ENCODE peak calls at places on chromosomes 2 and 18, in five cellular contexts. A is GM23248, E is spleen, I is tibial nerve, J is heart left ventricle. P is an unnamed sample. For H3K4me1, the result is how much of the 10 kb centered on the place peaks cover.

GRCh38 chr2:234500394-234501006 is 3.6 kb upstream of the ARL4C start:
- DNase-seq in E (peak), J (peak), I (no peak), A (peak), P (peak)

GRCh38 chr18:35479911-35480586 is 17.7 kb downstream of the INO80C start:
- DNase-seq in E (no peak), A (no peak), J (no peak), I (no peak), P (no peak)

GRCh38 chr2:218743072-218743471 is 32.4 kb downstream of the TTLL4 start:
- DNase-seq in E (no peak), I (no peak), J (no peak), A (no peak), P (no peak)

GRCh38 chr18:56307354-56307753 is 331.0 kb downstream of the TXNL1 start:
- DNase-seq in E (no peak), J (no peak), I (no peak), A (no peak), P (no peak)

GRCh38 chr2:217799553-217800432 is 203.0 kb downstream of the TNS1 start:
- DNase-seq in J (no peak), A (no peak), I (no peak), E (no peak), P (peak)

GRCh38 chr2:161414385-161415040 is 1.6 kb upstream of the TBR1 start:
- DNase-seq in J (no peak), A (peak), I (no peak), E (peak), P (no peak)

GRCh38 chr2:191251014-191251413 is 5.8 kb downstream of the MYO1B start:
- DNase-seq in J (no peak), E (no peak), A (no peak), I (no peak), P (no peak)

GRCh38 chr2:205733648-205734047 is 51.3 kb downstream of the NRP2 start:
- DNase-seq in E (no peak), A (no peak), J (no peak), I (no peak), P (no peak)

GRCh38 chr2:45843136-45843535 is 191.7 kb downstream of the PRKCE start:
- DNase-seq in I (no peak), A (no peak), E (peak), J (no peak), P (no peak)

DNA sequence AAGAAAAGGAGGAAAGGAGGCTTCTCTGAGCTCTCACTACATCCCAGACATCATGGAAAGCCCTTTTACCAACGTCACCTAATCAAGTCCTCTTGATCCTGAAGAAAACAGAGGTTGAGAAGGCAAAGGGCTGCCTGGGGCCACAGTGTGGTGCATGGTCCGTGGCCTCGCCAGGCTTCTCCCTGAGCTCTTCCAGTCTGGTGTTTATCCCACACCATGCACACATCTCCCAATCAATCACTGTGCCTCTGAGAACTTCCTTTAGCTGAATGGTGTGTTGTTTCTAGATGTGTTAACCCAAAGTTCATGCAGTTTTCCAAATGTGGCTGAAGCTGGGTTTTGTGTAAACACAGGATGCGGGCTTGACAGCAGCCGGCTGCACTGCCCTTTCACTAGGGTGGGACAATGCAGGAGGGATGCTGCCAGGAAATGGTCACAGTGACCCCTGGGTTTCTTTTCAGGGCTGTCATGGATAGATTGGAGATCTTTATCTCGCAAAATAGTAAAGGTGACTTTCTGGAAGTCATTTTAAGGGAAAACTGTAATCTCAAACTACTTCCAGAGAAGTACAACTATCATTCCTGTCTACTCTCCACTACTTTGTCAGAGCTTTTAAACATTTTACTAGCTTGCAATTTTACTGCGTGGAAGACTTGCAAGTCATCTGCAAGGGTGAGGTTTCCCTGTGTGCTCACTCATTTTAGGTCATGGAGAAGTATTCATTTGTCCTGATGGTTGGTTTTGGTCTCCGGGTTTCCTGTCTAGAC is 54.6 kb downstream of the IL1R2 start:
- DNase-seq in E (no peak), I (no peak), A (no peak), J (no peak), P (no peak)
- H3K4me1 ChIP-seq in E (under half), I (under half), A (under half), J (under half), P (under half)

GRCh38 chr2:60364441-60364840 is 189.0 kb downstream of the BCL11A start:
- DNase-seq in J (no peak), I (no peak), E (no peak), A (no peak), P (no peak)
- H3K4me1 ChIP-seq in J (under half), I (under half), E (under half), A (under half), P (under half)

GRCh38 chr18:49170145-49170544 is 219.4 kb upstream of the SMAD7 start:
- DNase-seq in J (no peak), I (no peak), E (no peak), A (no peak), P (no peak)
- H3K4me1 ChIP-seq in J (under half), I (under half), E (under half), A (under half), P (under half)

DNA sequence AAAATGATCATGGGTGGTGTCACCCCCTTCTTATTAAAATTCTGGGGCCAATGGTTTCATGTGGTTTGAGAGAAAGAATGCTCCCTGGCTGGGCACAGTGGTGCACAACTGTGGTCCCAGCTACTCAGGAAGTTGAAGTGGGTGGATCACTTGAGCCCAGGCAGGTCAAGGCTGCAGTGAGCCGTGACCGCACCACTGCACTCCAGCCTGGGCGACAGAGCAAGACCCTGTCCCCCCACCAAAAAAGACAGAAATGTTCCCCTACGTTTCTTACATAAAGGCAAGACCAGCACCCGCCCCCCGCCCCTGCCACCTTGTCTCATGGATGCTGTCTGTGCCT is 53.0 kb upstream of the ID2 start:
- DNase-seq in J (no peak), I (no peak), A (no peak), E (no peak), P (no peak)
- H3K4me1 ChIP-seq in J (under half), I (under half), A (under half), E (under half), P (under half)

DNA sequence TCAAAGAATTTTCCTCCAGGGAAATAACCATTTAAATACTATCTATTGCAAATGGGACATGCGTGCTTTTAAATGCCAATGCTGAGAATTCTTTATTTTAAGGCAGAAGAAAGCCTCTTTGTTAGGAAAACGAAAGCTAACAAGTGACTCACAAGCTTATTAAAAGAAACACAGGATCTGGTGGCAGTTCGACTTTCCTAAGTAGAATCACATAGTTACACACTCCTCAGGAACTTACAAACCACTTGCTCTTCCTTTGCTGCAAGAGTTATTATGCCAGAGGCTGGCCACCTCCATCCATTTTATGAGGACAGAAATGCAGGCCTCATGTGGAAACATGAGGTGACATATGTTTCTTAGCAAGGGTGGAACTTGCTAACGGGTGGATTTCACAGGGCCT is 152.5 kb upstream of the TTC39C start:
- DNase-seq in E (no peak), A (peak), I (no peak), J (no peak), P (no peak)
- H3K4me1 ChIP-seq in E (under half), A (under half), I (under half), J (under half), P (under half)

GRCh38 chr2:127897531-127898187 is 11.9 kb upstream of the AMMECR1L start:
- DNase-seq in E (no peak), J (no peak), A (no peak), I (no peak), P (no peak)

GRCh38 chr2:127888772-127889171 is 3.0 kb upstream of the AMMECR1L start:
- DNase-seq in E (no peak), A (no peak), J (no peak), I (no peak), P (no peak)

GRCh38 chr2:127893494-127893893 is 7.7 kb upstream of the AMMECR1L start:
- DNase-seq in A (no peak), J (no peak), E (peak), I (no peak), P (no peak)

GRCh38 chr2:127891806-127892205 is 6.0 kb upstream of the AMMECR1L start:
- DNase-seq in I (no peak), A (no peak), J (no peak), E (peak), P (no peak)

GRCh38 chr2:127893033-127893432 is 7.3 kb upstream of the AMMECR1L start:
- DNase-seq in E (peak), I (no peak), A (no peak), J (peak), P (no peak)
- H3K4me1 ChIP-seq in E (under half), I (under half), A (under half), J (under half), P (under half)

P was measured in tibial artery.